ENCODE peak calls at places on chromosomes 4 and X, in five cellular contexts. Z is body of pancreas, M is A549, H is ovary, E is tibial nerve. N is an unnamed sample.

GRCh38 chr4:146520894-146521542 is 722 bp downstream of the SLC10A7 start:
- DNase-seq in Z (peak; percentile 72), H (no peak), E (no peak), M (peak; percentile 3), N (peak; percentile 46)

GRCh38 chr4:186775867-186776266 is 52.2 kb upstream of the FAT1 start:
- DNase-seq in H (no peak), M (no peak), E (no peak), Z (no peak), N (no peak)

GRCh38 chr4:79823148-79823763 is 249.8 kb downstream of the ANTXR2 start:
- DNase-seq in Z (no peak), E (no peak), H (no peak), M (no peak), N (no peak)

GRCh38 chr4:38663021-38663800 is 788 bp upstream of the KLF3 start:
- DNase-seq in E (peak; percentile 36), Z (peak; percentile 37), H (peak; percentile 80), M (peak; percentile 25), N (peak; percentile 34)

GRCh38 chr4:181612240-181612639 is 631.0 kb upstream of the TENM3 start:
- DNase-seq in M (no peak), H (no peak), E (no peak), Z (no peak), N (no peak)

GRCh38 chr4:128859887-128860774 is 50.6 kb downstream of the JADE1 start:
- DNase-seq in Z (no peak), M (no peak), E (no peak), H (no peak), N (no peak)

GRCh38 chrX:29466441-29466840 is 748.9 kb upstream of the MAGEB2 start:
- DNase-seq in Z (no peak), M (no peak), H (no peak), E (no peak), N (no peak)

GRCh38 chr4:47270226-47270888 is 193.1 kb downstream of the COMMD8 start:
- DNase-seq in E (no peak), Z (no peak), H (no peak), M (no peak), N (no peak)

GRCh38 chr4:95044204-95044848 is 286.6 kb downstream of the BMPR1B start:
- DNase-seq in H (no peak), Z (no peak), M (no peak), E (no peak), N (no peak)

GRCh38 chrX:17465201-17465600 is 90.2 kb downstream of the NHS start:
- DNase-seq in M (no peak), H (no peak), E (no peak), Z (no peak), N (no peak)

GRCh38 chrX:136203438-136203837 is 47.8 kb downstream of the MAP7D3 start:
- DNase-seq in Z (no peak), E (no peak), M (no peak), H (no peak), N (no peak)
- H3K9me3 ChIP-seq in Z (no peaks in the 10 kb centered on the region), E (no peaks in the 10 kb centered on the region), M (no peaks in the 10 kb centered on the region), H (no peaks in the 10 kb centered on the region), N (no peaks in the 10 kb centered on the region)

DNA sequence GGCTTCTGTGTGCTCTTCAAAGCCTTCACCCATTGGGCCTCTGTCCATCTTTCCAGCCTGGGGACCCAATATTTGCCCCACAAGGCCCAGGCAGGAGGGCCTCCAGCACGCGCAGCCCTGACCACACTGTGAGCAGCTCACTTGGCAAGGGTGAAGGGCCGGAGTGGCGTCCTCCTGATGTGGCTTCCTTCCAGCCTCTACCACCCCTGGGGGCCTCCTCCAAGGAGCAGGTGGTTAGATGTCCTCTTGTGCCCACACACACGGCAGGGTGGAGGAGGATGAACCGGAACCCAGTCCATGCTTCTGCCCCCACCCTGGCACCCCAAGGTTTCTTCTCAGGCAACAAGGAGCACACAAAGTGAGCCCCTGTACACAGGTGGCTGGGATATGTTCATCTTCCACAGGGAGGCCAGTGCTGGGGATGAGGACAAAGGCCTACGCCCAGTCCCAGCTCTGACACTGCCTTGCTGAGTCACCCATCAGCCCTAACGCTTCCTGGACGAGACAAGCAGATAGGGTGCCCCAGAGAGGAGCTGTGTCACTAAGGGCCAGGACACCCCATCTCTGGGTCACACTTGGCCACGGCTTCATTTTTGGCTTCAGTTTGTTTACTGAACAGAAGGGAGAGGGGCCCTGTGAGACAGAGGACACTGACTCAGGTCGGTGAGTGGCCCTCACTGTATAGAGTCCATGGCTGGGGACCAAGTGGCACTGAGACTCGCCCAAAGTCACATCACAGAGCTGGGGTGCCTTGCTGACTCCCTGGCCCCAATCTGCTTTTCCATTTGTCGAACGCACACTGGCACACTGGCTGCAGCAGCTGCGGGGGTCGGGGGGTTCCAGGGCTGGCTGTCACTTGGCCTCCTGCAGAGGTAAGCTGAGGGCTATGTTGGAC is 1.9 kb downstream of the UBL4A start:
- DNase-seq in E (no peak), H (no peak), Z (no peak), M (no peak), N (no peak)
- H3K4me1 ChIP-seq in E (peaks cover 5% of the 10 kb centered on the region), H (no peaks in the 10 kb centered on the region), Z (peaks cover 47% of the 10 kb centered on the region), M (peaks cover 24% of the 10 kb centered on the region), N (peaks cover 34% of the 10 kb centered on the region)

GRCh38 chr4:3294401-3295241 is 1.8 kb downstream of the RGS12 start:
- DNase-seq in E (no peak), H (peak; percentile 37), Z (no peak), M (no peak), N (peak; percentile 25)

GRCh38 chr4:3293410-3294391 is 880 bp downstream of the RGS12 start:
- DNase-seq in Z (no peak), H (peak; percentile 46), E (no peak), M (no peak), N (peak; percentile 22)

GRCh38 chr4:3291411-3291968 is 1.3 kb upstream of the RGS12 start:
- DNase-seq in M (no peak), H (no peak), Z (peak; percentile 61), E (no peak), N (peak; percentile 53)

GRCh38 chr4:3291969-3292570 is 751 bp upstream of the RGS12 start:
- DNase-seq in Z (peak; percentile 72), E (no peak), H (peak; percentile 76), M (peak; percentile 36), N (peak; percentile 75)

DNA sequence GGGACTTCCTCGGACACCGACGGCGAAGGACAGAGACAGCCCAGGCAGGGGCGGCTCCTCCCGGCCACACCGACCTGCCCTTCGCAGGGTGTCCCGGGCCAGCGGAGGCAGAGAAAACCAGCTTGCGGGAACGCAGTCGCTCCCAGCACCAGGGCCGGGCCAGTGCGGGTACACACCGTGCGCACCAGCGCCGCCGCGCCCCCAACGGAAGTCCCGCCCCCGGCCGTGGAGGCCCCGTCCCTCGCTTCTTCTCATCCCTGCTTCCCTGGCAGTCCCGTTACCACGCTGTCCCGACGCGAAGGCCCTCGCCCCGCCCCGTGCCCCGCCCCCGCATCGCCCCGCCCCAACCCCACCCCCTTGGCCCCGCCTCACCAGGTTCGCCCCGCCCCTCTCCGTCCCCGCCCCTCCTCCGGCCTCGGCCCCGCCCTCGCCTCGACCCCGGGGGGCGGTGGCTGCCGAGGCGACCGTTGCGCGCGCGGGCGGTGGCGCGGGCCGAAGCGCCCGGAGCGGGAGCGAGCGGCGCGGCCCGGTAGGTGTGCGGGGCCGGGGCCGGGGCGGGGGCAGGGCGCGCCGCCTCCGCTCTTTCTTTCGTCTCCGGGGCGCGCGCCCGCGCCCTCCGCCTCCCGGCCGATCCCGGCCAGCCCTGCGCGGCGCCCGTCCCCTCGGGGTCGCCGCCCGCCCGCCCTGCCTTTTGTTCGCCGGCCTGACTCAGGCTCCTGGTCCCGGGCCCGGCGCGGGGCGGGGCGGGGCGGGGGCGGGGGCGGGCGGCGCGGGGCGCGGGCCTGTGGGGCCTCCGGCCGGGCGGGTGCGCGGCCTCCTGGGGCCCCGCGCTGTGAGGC is at the start of gene RGS12:
- DNase-seq in M (peak; percentile 87), H (peak; percentile 97), E (peak; percentile 90), Z (peak; percentile 96), N (peak; percentile 95)
- TF ChIP-seq POLR2A in M (peak; percentile 75), H (peak; percentile 86), E (peak; percentile 74), Z (peak; percentile 87), N (no peak)

GRCh38 chr4:113732-114131 is 10.6 kb upstream of the ZNF718 start:
- DNase-seq in Z (no peak), E (no peak), M (no peak), H (no peak), N (no peak)

GRCh38 chr4:114151-114550 is 10.2 kb upstream of the ZNF718 start:
- DNase-seq in M (no peak), E (no peak), H (no peak), Z (no peak), N (no peak)

GRCh38 chr4:116499-116898 is 7.8 kb upstream of the ZNF718 start:
- DNase-seq in H (no peak), M (no peak), E (no peak), Z (no peak), N (no peak)

GRCh38 chr4:107444-108429 is 16.6 kb upstream of the ZNF718 start:
- DNase-seq in E (no peak), Z (no peak), M (no peak), H (no peak), N (no peak)

DNA sequence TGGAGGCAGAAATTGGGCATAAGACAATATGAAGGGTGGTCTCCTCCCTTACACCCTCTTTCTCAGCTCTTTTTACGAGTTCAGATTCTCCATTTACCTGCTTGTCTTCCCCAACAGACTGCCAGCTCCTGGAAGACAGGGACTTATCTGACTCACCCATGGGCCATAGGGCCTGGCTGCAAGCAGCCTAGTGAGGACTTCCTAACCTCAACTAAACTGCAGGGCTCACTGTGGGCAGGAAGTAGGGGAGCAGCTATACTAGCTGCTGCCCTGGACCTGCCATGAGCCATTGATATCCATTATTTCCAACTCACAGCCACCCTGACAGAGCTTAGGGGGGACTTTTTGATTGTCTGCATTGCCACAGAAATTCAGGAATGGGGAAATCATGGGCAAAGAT is 11.5 kb upstream of the ZNF718 start:
- DNase-seq in Z (no peak), E (no peak), H (no peak), M (no peak), N (no peak)
- H3K9me3 ChIP-seq in Z (no peaks in the 10 kb centered on the region), E (peaks cover 48% of the 10 kb centered on the region), H (no peaks in the 10 kb centered on the region), M (no peaks in the 10 kb centered on the region), N (peaks cover 58% of the 10 kb centered on the region)

DNA sequence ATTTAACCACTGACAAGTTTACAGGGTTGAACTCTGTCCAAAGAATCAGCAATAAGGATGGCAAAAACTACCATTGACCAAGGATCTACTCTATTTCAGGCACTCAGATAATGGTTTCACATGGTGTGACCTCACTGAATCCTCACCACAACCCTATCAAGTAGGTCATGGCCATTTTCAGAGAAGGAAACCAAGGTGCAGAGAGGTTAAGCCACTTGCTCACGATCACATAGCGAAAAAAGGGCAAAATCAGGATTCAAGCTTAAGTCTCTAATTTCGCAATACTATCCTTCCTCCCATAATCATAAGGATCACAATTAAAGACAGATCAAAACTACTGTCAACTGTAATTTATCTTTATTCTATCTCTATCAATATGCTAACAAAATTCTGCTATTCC is 191.0 kb upstream of the AFF2 start:
- DNase-seq in Z (no peak), H (no peak), E (no peak), M (no peak), N (no peak)
- H3K4me1 ChIP-seq in Z (no peaks in the 10 kb centered on the region), H (no peaks in the 10 kb centered on the region), E (no peaks in the 10 kb centered on the region), M (no peaks in the 10 kb centered on the region), N (no peaks in the 10 kb centered on the region)